ENCODE peak calls at places on chromosomes 6 and 20, in eight cellular contexts. One of them, this sample, is unnamed.

GRCh38 chr6:101294676-101295075 is 98.8 kb upstream of the GRIK2 start:
- DNase-seq in effector memory CD4-positive, alpha-beta T cell: no peak
- DNase-seq in RPMI8226: no peak
- DNase-seq in iris pigment epithelial cell: no peak
- DNase-seq in right lobe of liver: no peak
- DNase-seq in stimulated activated CD4-positive, alpha-beta T cell treated with anti-CD3 and anti-CD28 coated beads, Interleukin-2, amount 100 ng/mL, for 48 hours: no peak
- DNase-seq in activated CD4-positive, alpha-beta T cell treated with anti-CD3 and anti-CD28 coated beads for 48 hours: no peak
- DNase-seq in NCI-H748 treated with DMSO at 0.1 percent for 48 hours: no peak
- DNase-seq in this sample: no peak

GRCh38 chr20:33554914-33555420 is 65.1 kb downstream of the CBFA2T2 start:
- DNase-seq in effector memory CD4-positive, alpha-beta T cell: peak; percentile 24
- DNase-seq in activated CD4-positive, alpha-beta T cell treated with anti-CD3 and anti-CD28 coated beads for 48 hours: peak; percentile 9
- DNase-seq in RPMI8226: peak; percentile 92
- DNase-seq in NCI-H748 treated with DMSO at 0.1 percent for 48 hours: peak; percentile 97
- DNase-seq in iris pigment epithelial cell: peak; percentile 98
- DNase-seq in right lobe of liver: no peak
- DNase-seq in stimulated activated CD4-positive, alpha-beta T cell treated with anti-CD3 and anti-CD28 coated beads, Interleukin-2, amount 100 ng/mL, for 48 hours: no peak
- DNase-seq in this sample: no peak

GRCh38 chr6:37566209-37566859 is 66.6 kb upstream of the CCDC167 start:
- DNase-seq in effector memory CD4-positive, alpha-beta T cell: peak; percentile 46
- DNase-seq in activated CD4-positive, alpha-beta T cell treated with anti-CD3 and anti-CD28 coated beads for 48 hours: peak; percentile 82
- DNase-seq in iris pigment epithelial cell: peak; percentile 23
- DNase-seq in RPMI8226: peak; percentile 47
- DNase-seq in stimulated activated CD4-positive, alpha-beta T cell treated with anti-CD3 and anti-CD28 coated beads, Interleukin-2, amount 100 ng/mL, for 48 hours: peak; percentile 76
- DNase-seq in right lobe of liver: peak; percentile 61
- DNase-seq in NCI-H748 treated with DMSO at 0.1 percent for 48 hours: peak; percentile 34
- DNase-seq in this sample: no peak

GRCh38 chr6:51678905-51679620 is 408.4 kb downstream of the PKHD1 start:
- DNase-seq in iris pigment epithelial cell: no peak
- DNase-seq in RPMI8226: no peak
- DNase-seq in activated CD4-positive, alpha-beta T cell treated with anti-CD3 and anti-CD28 coated beads for 48 hours: no peak
- DNase-seq in effector memory CD4-positive, alpha-beta T cell: no peak
- DNase-seq in NCI-H748 treated with DMSO at 0.1 percent for 48 hours: no peak
- DNase-seq in stimulated activated CD4-positive, alpha-beta T cell treated with anti-CD3 and anti-CD28 coated beads, Interleukin-2, amount 100 ng/mL, for 48 hours: no peak
- DNase-seq in right lobe of liver: peak; percentile 46
- DNase-seq in this sample: no peak

GRCh38 chr20:1674361-1674760 is 16.8 kb upstream of the SIRPG start:
- DNase-seq in activated CD4-positive, alpha-beta T cell treated with anti-CD3 and anti-CD28 coated beads for 48 hours: peak; percentile 62
- DNase-seq in NCI-H748 treated with DMSO at 0.1 percent for 48 hours: no peak
- DNase-seq in effector memory CD4-positive, alpha-beta T cell: no peak
- DNase-seq in right lobe of liver: no peak
- DNase-seq in RPMI8226: no peak
- DNase-seq in stimulated activated CD4-positive, alpha-beta T cell treated with anti-CD3 and anti-CD28 coated beads, Interleukin-2, amount 100 ng/mL, for 48 hours: no peak
- DNase-seq in iris pigment epithelial cell: no peak
- DNase-seq in this sample: no peak

GRCh38 chr20:51487525-51488279 is 54.8 kb downstream of the NFATC2 start:
- DNase-seq in NCI-H748 treated with DMSO at 0.1 percent for 48 hours: no peak
- DNase-seq in RPMI8226: no peak
- DNase-seq in stimulated activated CD4-positive, alpha-beta T cell treated with anti-CD3 and anti-CD28 coated beads, Interleukin-2, amount 100 ng/mL, for 48 hours: no peak
- DNase-seq in activated CD4-positive, alpha-beta T cell treated with anti-CD3 and anti-CD28 coated beads for 48 hours: no peak
- DNase-seq in iris pigment epithelial cell: peak; percentile 93
- DNase-seq in right lobe of liver: no peak
- DNase-seq in effector memory CD4-positive, alpha-beta T cell: no peak
- DNase-seq in this sample: no peak

GRCh38 chr6:117481926-117482239 is 591 bp upstream of the DCBLD1 start:
- DNase-seq in effector memory CD4-positive, alpha-beta T cell: no peak
- DNase-seq in NCI-H748 treated with DMSO at 0.1 percent for 48 hours: peak; percentile 26
- DNase-seq in RPMI8226: peak; percentile 3
- DNase-seq in activated CD4-positive, alpha-beta T cell treated with anti-CD3 and anti-CD28 coated beads for 48 hours: no peak
- DNase-seq in iris pigment epithelial cell: peak; percentile 23
- DNase-seq in stimulated activated CD4-positive, alpha-beta T cell treated with anti-CD3 and anti-CD28 coated beads, Interleukin-2, amount 100 ng/mL, for 48 hours: no peak
- DNase-seq in right lobe of liver: no peak
- DNase-seq in this sample: no peak

GRCh38 chr6:45697605-45698004 is 318.1 kb downstream of the CLIC5 start:
- DNase-seq in stimulated activated CD4-positive, alpha-beta T cell treated with anti-CD3 and anti-CD28 coated beads, Interleukin-2, amount 100 ng/mL, for 48 hours: no peak
- DNase-seq in NCI-H748 treated with DMSO at 0.1 percent for 48 hours: no peak
- DNase-seq in iris pigment epithelial cell: peak; percentile 100
- DNase-seq in right lobe of liver: no peak
- DNase-seq in RPMI8226: no peak
- DNase-seq in effector memory CD4-positive, alpha-beta T cell: no peak
- DNase-seq in activated CD4-positive, alpha-beta T cell treated with anti-CD3 and anti-CD28 coated beads for 48 hours: no peak
- DNase-seq in this sample: no peak